ENCODE peak calls at places on chromosomes 7 and 10, in eight cellular contexts. One of them, this sample, is unnamed.

GRCh38 chr7:95141755-95142154 is 182.6 kb downstream of the PON1 start:
- DNase-seq in DMS79: no peak
- DNase-seq in NCI-H1105: no peak
- DNase-seq in HTR-8/SVneo: no peak
- DNase-seq in hepatocyte: no peak
- DNase-seq in astrocyte of the spinal cord: peak; percentile 7
- DNase-seq in activated naive CD4-positive, alpha-beta T cell treated with Interleukin-2 at 50 U/mL for 16 hours: no peak
- DNase-seq in coronary artery: no peak
- DNase-seq in this sample: no peak

GRCh38 chr7:7018290-7018689 is 164.1 kb upstream of the C1GALT1 start:
- DNase-seq in coronary artery: no peak
- DNase-seq in astrocyte of the spinal cord: no peak
- DNase-seq in activated naive CD4-positive, alpha-beta T cell treated with Interleukin-2 at 50 U/mL for 16 hours: no peak
- DNase-seq in HTR-8/SVneo: no peak
- DNase-seq in NCI-H1105: no peak
- DNase-seq in hepatocyte: no peak
- DNase-seq in DMS79: no peak
- DNase-seq in this sample: no peak

GRCh38 chr10:116875897-116876296 is 26.6 kb downstream of the ENO4 start:
- DNase-seq in hepatocyte: no peak
- DNase-seq in coronary artery: no peak
- DNase-seq in DMS79: no peak
- DNase-seq in astrocyte of the spinal cord: no peak
- DNase-seq in activated naive CD4-positive, alpha-beta T cell treated with Interleukin-2 at 50 U/mL for 16 hours: no peak
- DNase-seq in NCI-H1105: no peak
- DNase-seq in HTR-8/SVneo: no peak
- DNase-seq in this sample: no peak

GRCh38 chr10:59684006-59684405 is 25.6 kb downstream of the SLC16A9 start:
- DNase-seq in DMS79: no peak
- DNase-seq in activated naive CD4-positive, alpha-beta T cell treated with Interleukin-2 at 50 U/mL for 16 hours: no peak
- DNase-seq in HTR-8/SVneo: no peak
- DNase-seq in NCI-H1105: no peak
- DNase-seq in astrocyte of the spinal cord: no peak
- DNase-seq in coronary artery: no peak
- DNase-seq in hepatocyte: no peak
- DNase-seq in this sample: no peak

GRCh38 chr10:123038782-123039631 is 30.2 kb downstream of the ACADSB start:
- DNase-seq in astrocyte of the spinal cord: no peak
- DNase-seq in DMS79: no peak
- DNase-seq in hepatocyte: no peak
- DNase-seq in coronary artery: no peak
- DNase-seq in NCI-H1105: no peak
- DNase-seq in activated naive CD4-positive, alpha-beta T cell treated with Interleukin-2 at 50 U/mL for 16 hours: no peak
- DNase-seq in HTR-8/SVneo: no peak
- DNase-seq in this sample: no peak

GRCh38 chr7:148804343-148805234 is 79.5 kb downstream of the EZH2 start:
- DNase-seq in astrocyte of the spinal cord: no peak
- DNase-seq in DMS79: no peak
- DNase-seq in activated naive CD4-positive, alpha-beta T cell treated with Interleukin-2 at 50 U/mL for 16 hours: no peak
- DNase-seq in NCI-H1105: no peak
- DNase-seq in hepatocyte: no peak
- DNase-seq in HTR-8/SVneo: no peak
- DNase-seq in coronary artery: no peak
- DNase-seq in this sample: no peak

GRCh38 chr10:84256510-84257342 is 11.9 kb downstream of the RGR start:
- DNase-seq in HTR-8/SVneo: no peak
- DNase-seq in DMS79: no peak
- DNase-seq in hepatocyte: peak; percentile 44
- DNase-seq in coronary artery: no peak
- DNase-seq in NCI-H1105: no peak
- DNase-seq in activated naive CD4-positive, alpha-beta T cell treated with Interleukin-2 at 50 U/mL for 16 hours: peak; percentile 37
- DNase-seq in astrocyte of the spinal cord: peak; percentile 42
- DNase-seq in this sample: peak; percentile 61

GRCh38 chr7:151807876-151808275 is 69.0 kb downstream of the PRKAG2 start:
- DNase-seq in activated naive CD4-positive, alpha-beta T cell treated with Interleukin-2 at 50 U/mL for 16 hours: no peak
- DNase-seq in HTR-8/SVneo: no peak
- DNase-seq in NCI-H1105: no peak
- DNase-seq in coronary artery: no peak
- DNase-seq in DMS79: peak; percentile 21
- DNase-seq in hepatocyte: no peak
- DNase-seq in astrocyte of the spinal cord: no peak
- DNase-seq in this sample: no peak

GRCh38 chr7:91953618-91954017 is 13.0 kb downstream of the AKAP9 start:
- DNase-seq in hepatocyte: no peak
- DNase-seq in DMS79: no peak
- DNase-seq in NCI-H1105: no peak
- DNase-seq in coronary artery: no peak
- DNase-seq in astrocyte of the spinal cord: peak; percentile 42
- DNase-seq in HTR-8/SVneo: no peak
- DNase-seq in activated naive CD4-positive, alpha-beta T cell treated with Interleukin-2 at 50 U/mL for 16 hours: no peak
- DNase-seq in this sample: no peak

GRCh38 chr10:79392506-79393176 is 45.4 kb downstream of the PPIF start:
- DNase-seq in coronary artery: peak; percentile 58
- DNase-seq in hepatocyte: no peak
- DNase-seq in astrocyte of the spinal cord: no peak
- DNase-seq in HTR-8/SVneo: no peak
- DNase-seq in NCI-H1105: no peak
- DNase-seq in DMS79: no peak
- DNase-seq in activated naive CD4-positive, alpha-beta T cell treated with Interleukin-2 at 50 U/mL for 16 hours: no peak
- DNase-seq in this sample: no peak

This sample was measured in activated CD4-positive, alpha-beta T cell treated with anti-CD3 and anti-CD28 coated beads, Interleukin-2, amount 50 U/mL, for 48 hours.